ENCODE peak calls at places on chromosomes 2 and 18, in eight cellular contexts. One of them, this sample, is unnamed.

GRCh38 chr2:146634256-146635068 is 1210.4 kb upstream of the ACVR2A start:
- DNase-seq in ovary: no peak
- DNase-seq in K562: no peak
- DNase-seq in SK-N-SH: no peak
- DNase-seq in transverse colon: no peak
- DNase-seq in A549: peak; percentile 75
- DNase-seq in tibial nerve: no peak
- DNase-seq in stomach: no peak
- DNase-seq in this sample: no peak

GRCh38 chr2:151880586-151880985 is 52.4 kb upstream of the ARL5A start:
- DNase-seq in transverse colon: no peak
- DNase-seq in K562: no peak
- DNase-seq in tibial nerve: no peak
- DNase-seq in ovary: no peak
- DNase-seq in A549: no peak
- DNase-seq in stomach: no peak
- DNase-seq in SK-N-SH: no peak
- DNase-seq in this sample: no peak

GRCh38 chr2:12731701-12732280 is 15.1 kb downstream of the TRIB2 start:
- DNase-seq in K562: no peak
- DNase-seq in SK-N-SH: no peak
- DNase-seq in transverse colon: no peak
- DNase-seq in A549: no peak
- DNase-seq in tibial nerve: no peak
- DNase-seq in ovary: no peak
- DNase-seq in stomach: no peak
- DNase-seq in this sample: no peak

GRCh38 chr2:118846667-118847446 is 591 bp downstream of the EN1 start:
- DNase-seq in SK-N-SH: peak; percentile 65
- DNase-seq in K562: peak; percentile 62
- DNase-seq in A549: peak; percentile 25
- DNase-seq in stomach: no peak
- DNase-seq in transverse colon: no peak
- DNase-seq in ovary: no peak
- DNase-seq in tibial nerve: no peak
- DNase-seq in this sample: no peak

GRCh38 chr2:132391381-132391780 is 25.2 kb upstream of the GPR39 start:
- DNase-seq in SK-N-SH: no peak
- DNase-seq in stomach: no peak
- DNase-seq in K562: no peak
- DNase-seq in tibial nerve: no peak
- DNase-seq in A549: no peak
- DNase-seq in ovary: no peak
- DNase-seq in transverse colon: no peak
- DNase-seq in this sample: no peak

GRCh38 chr2:20291106-20291564 is 59.5 kb downstream of the PUM2 start:
- DNase-seq in SK-N-SH: peak; percentile 79
- DNase-seq in K562: peak; percentile 60
- DNase-seq in transverse colon: peak; percentile 40
- DNase-seq in ovary: no peak
- DNase-seq in tibial nerve: no peak
- DNase-seq in A549: peak; percentile 91
- DNase-seq in stomach: peak; percentile 55
- DNase-seq in this sample: no peak

GRCh38 chr18:79871481-79872091 is 73.8 kb downstream of the KCNG2 start:
- DNase-seq in tibial nerve: peak; percentile 6
- DNase-seq in stomach: no peak
- DNase-seq in K562: no peak
- DNase-seq in ovary: no peak
- DNase-seq in transverse colon: no peak
- DNase-seq in A549: no peak
- DNase-seq in SK-N-SH: peak; percentile 39
- DNase-seq in this sample: no peak

GRCh38 chr2:26884486-26884885 is 36.6 kb downstream of the DPYSL5 start:
- DNase-seq in SK-N-SH: no peak
- DNase-seq in tibial nerve: no peak
- DNase-seq in stomach: no peak
- DNase-seq in K562: no peak
- DNase-seq in transverse colon: no peak
- DNase-seq in A549: no peak
- DNase-seq in ovary: no peak
- DNase-seq in this sample: no peak

GRCh38 chr2:47312504-47312875 is 90.5 kb upstream of the MSH2 start:
- DNase-seq in SK-N-SH: no peak
- DNase-seq in stomach: no peak
- DNase-seq in ovary: no peak
- DNase-seq in transverse colon: no peak
- DNase-seq in tibial nerve: no peak
- DNase-seq in A549: no peak
- DNase-seq in K562: no peak
- DNase-seq in this sample: no peak

GRCh38 chr2:159098815-159099455 is 130.5 kb downstream of the TANC1 start:
- DNase-seq in tibial nerve: no peak
- DNase-seq in K562: no peak
- DNase-seq in SK-N-SH: no peak
- DNase-seq in ovary: no peak
- DNase-seq in transverse colon: no peak
- DNase-seq in stomach: no peak
- DNase-seq in A549: no peak
- DNase-seq in this sample: no peak

GRCh38 chr2:19321946-19322345 is 36.5 kb downstream of the OSR1 start:
- DNase-seq in A549: no peak
- DNase-seq in SK-N-SH: no peak
- DNase-seq in tibial nerve: no peak
- DNase-seq in stomach: no peak
- DNase-seq in K562: no peak
- DNase-seq in transverse colon: no peak
- DNase-seq in ovary: no peak
- DNase-seq in this sample: no peak

GRCh38 chr2:120765031-120765910 is 29.6 kb downstream of the GLI2 start:
- DNase-seq in ovary: peak; percentile 68
- DNase-seq in A549: no peak
- DNase-seq in K562: no peak
- DNase-seq in SK-N-SH: peak; percentile 89
- DNase-seq in tibial nerve: peak; percentile 8
- DNase-seq in transverse colon: no peak
- DNase-seq in stomach: no peak
- DNase-seq in this sample: peak; percentile 69

GRCh38 chr2:33521791-33522281 is 45.4 kb downstream of the RASGRP3 start:
- DNase-seq in K562: no peak
- DNase-seq in A549: no peak
- DNase-seq in SK-N-SH: no peak
- DNase-seq in ovary: no peak
- DNase-seq in tibial nerve: no peak
- DNase-seq in transverse colon: no peak
- DNase-seq in stomach: no peak
- DNase-seq in this sample: no peak

GRCh38 chr18:14014456-14014855 is 99.1 kb upstream of the MC2R start:
- DNase-seq in tibial nerve: no peak
- DNase-seq in transverse colon: no peak
- DNase-seq in K562: no peak
- DNase-seq in SK-N-SH: no peak
- DNase-seq in ovary: no peak
- DNase-seq in stomach: no peak
- DNase-seq in A549: no peak
- DNase-seq in this sample: no peak
- TF ChIP-seq EP300 in tibial nerve: no peak
- TF ChIP-seq EP300 in transverse colon: no peak
- TF ChIP-seq EP300 in K562: no peak
- TF ChIP-seq EP300 in SK-N-SH: no peak
- TF ChIP-seq EP300 in ovary: no peak
- TF ChIP-seq EP300 in stomach: no peak
- TF ChIP-seq EP300 in A549: no peak
- TF ChIP-seq EP300 in this sample: no peak

GRCh38 chr2:199457147-199458016 is at the start of gene SATB2:
- DNase-seq in A549: peak; percentile 51
- DNase-seq in SK-N-SH: peak; percentile 47
- DNase-seq in K562: peak; percentile 29
- DNase-seq in transverse colon: peak; percentile 62
- DNase-seq in ovary: no peak
- DNase-seq in tibial nerve: no peak
- DNase-seq in stomach: no peak
- DNase-seq in this sample: peak; percentile 67

GRCh38 chr2:199460101-199460671 is 2.4 kb upstream of the SATB2 start:
- DNase-seq in K562: no peak
- DNase-seq in stomach: no peak
- DNase-seq in A549: peak; percentile 37
- DNase-seq in ovary: no peak
- DNase-seq in tibial nerve: no peak
- DNase-seq in transverse colon: no peak
- DNase-seq in SK-N-SH: no peak
- DNase-seq in this sample: no peak

GRCh38 chr2:199458017-199458805 is 472 bp upstream of the SATB2 start:
- DNase-seq in ovary: no peak
- DNase-seq in K562: peak; percentile 70
- DNase-seq in tibial nerve: no peak
- DNase-seq in transverse colon: no peak
- DNase-seq in stomach: no peak
- DNase-seq in SK-N-SH: no peak
- DNase-seq in A549: peak; percentile 71
- DNase-seq in this sample: peak; percentile 69

GRCh38 chr2:199459286-199460100 is 1.8 kb upstream of the SATB2 start:
- DNase-seq in A549: peak; percentile 96
- DNase-seq in K562: peak; percentile 51
- DNase-seq in tibial nerve: peak; percentile 78
- DNase-seq in ovary: peak; percentile 88
- DNase-seq in SK-N-SH: peak; percentile 83
- DNase-seq in stomach: peak; percentile 90
- DNase-seq in transverse colon: peak; percentile 82
- DNase-seq in this sample: peak; percentile 96

GRCh38 chr2:199458806-199459285 is 1.1 kb upstream of the SATB2 start:
- DNase-seq in K562: no peak
- DNase-seq in tibial nerve: no peak
- DNase-seq in ovary: no peak
- DNase-seq in SK-N-SH: peak; percentile 66
- DNase-seq in transverse colon: no peak
- DNase-seq in stomach: no peak
- DNase-seq in A549: no peak
- DNase-seq in this sample: no peak
- TF ChIP-seq EP300 in K562: no peak
- TF ChIP-seq EP300 in tibial nerve: no peak
- TF ChIP-seq EP300 in ovary: no peak
- TF ChIP-seq EP300 in SK-N-SH: no peak
- TF ChIP-seq EP300 in transverse colon: no peak
- TF ChIP-seq EP300 in stomach: no peak
- TF ChIP-seq EP300 in A549: no peak
- TF ChIP-seq EP300 in this sample: no peak

GRCh38 chr18:49285627-49286026 is 174.8 kb downstream of the DYM start:
- DNase-seq in K562: no peak
- DNase-seq in stomach: no peak
- DNase-seq in A549: no peak
- DNase-seq in SK-N-SH: no peak
- DNase-seq in tibial nerve: no peak
- DNase-seq in transverse colon: no peak
- DNase-seq in ovary: no peak
- DNase-seq in this sample: no peak
- TF ChIP-seq EP300 in K562: no peak
- TF ChIP-seq EP300 in stomach: no peak
- TF ChIP-seq EP300 in A549: no peak
- TF ChIP-seq EP300 in SK-N-SH: no peak
- TF ChIP-seq EP300 in tibial nerve: no peak
- TF ChIP-seq EP300 in transverse colon: no peak
- TF ChIP-seq EP300 in ovary: no peak
- TF ChIP-seq EP300 in this sample: no peak

DNA sequence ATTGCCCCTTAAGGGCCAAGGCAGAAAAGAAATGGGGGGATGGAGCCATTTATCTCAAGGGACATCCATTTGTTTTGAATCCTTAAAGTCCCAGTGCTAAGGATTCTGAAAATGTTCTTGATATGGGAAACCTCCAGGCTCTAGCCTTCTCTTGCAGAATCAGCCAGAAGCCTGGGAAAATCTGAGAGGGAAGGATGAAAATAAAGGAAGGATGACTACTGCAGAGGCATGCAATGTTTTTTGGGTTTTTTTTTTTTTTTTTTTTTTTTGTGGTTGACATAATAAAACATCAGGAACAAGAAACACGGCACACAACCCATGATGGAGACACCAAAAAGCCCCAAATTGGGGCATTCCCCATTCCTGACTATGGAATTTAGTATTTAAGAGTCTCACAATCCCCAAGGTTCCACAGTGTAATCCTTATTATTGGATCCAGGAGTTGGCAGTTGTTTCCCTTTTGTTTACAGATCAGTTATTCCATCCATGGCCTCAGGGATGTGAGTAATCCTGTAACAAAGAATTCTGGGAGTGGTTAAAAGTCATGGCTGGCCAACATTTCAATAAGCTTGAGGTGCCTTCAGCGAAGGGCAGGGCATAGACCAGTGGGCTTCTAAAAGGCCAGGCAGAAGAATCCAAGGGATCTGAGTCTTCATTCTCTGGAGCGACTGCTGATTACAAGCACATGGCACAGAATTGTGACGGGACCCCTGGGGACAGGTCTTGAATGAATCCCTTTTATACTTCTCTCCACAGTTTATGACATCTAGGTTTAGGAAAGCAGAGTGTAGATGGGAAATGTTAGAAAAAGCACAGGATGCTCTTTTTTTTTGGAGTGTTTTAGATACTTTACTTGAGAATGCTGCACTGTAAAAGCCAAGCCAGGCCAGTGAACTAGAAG is 337.6 kb downstream of the GULP1 start:
- DNase-seq in SK-N-SH: no peak
- DNase-seq in stomach: no peak
- DNase-seq in ovary: no peak
- DNase-seq in tibial nerve: peak; percentile 35
- DNase-seq in A549: peak; percentile 63
- DNase-seq in transverse colon: no peak
- DNase-seq in K562: no peak
- DNase-seq in this sample: no peak
- TF ChIP-seq EP300 in SK-N-SH: no peak
- TF ChIP-seq EP300 in stomach: no peak
- TF ChIP-seq EP300 in ovary: no peak
- TF ChIP-seq EP300 in tibial nerve: no peak
- TF ChIP-seq EP300 in A549: no peak
- TF ChIP-seq EP300 in transverse colon: no peak
- TF ChIP-seq EP300 in K562: no peak
- TF ChIP-seq EP300 in this sample: no peak

This sample was measured in sigmoid colon.